ENCODE peak calls at places on chromosomes 1 and 21, in ten cellular contexts. D is adrenal gland, C is IMR-90, H is GM12892, Q is heart left ventricle, I is GM12891, O is uterus, T is prostate gland, W is H54, F is tibial nerve. V is an unnamed sample.

GRCh38 chr1:241237873-241238272 is 119.1 kb downstream of the RGS7 start:
- DNase-seq in F (no peak), C (no peak), O (no peak), D (no peak), I (no peak), W (no peak), H (no peak), Q (no peak), T (no peak), V (no peak)

GRCh38 chr1:187121661-187122060 is 292.9 kb downstream of the PLA2G4A start:
- DNase-seq in H (no peak), C (no peak), I (no peak), O (no peak), T (no peak), D (no peak), W (no peak), Q (no peak), F (no peak), V (no peak)

GRCh38 chr1:41497056-41497440 is 12.6 kb upstream of the EDN2 start:
- DNase-seq in O (peak), C (no peak), H (no peak), F (no peak), W (no peak), I (no peak), T (no peak), Q (peak), D (no peak), V (no peak)

GRCh38 chr1:28343405-28343804 is 14.6 kb downstream of the MED18 start:
- DNase-seq in I (no peak), C (peak), W (peak), O (no peak), D (no peak), F (no peak), H (no peak), T (no peak), Q (no peak), V (no peak)

GRCh38 chr1:107963601-107964396 is 1.2 kb downstream of the VAV3 start:
- DNase-seq in T (peak), W (no peak), H (peak), C (no peak), I (peak), F (peak), Q (no peak), O (no peak), D (no peak), V (peak)

GRCh38 chr1:245587435-245588105 is 432.8 kb downstream of the KIF26B start:
- DNase-seq in O (no peak), I (no peak), Q (no peak), T (no peak), F (no peak), H (no peak), C (no peak), D (no peak), W (no peak), V (no peak)

GRCh38 chr1:111654839-111655238 is 35.2 kb downstream of the RAP1A start:
- DNase-seq in T (no peak), O (no peak), F (no peak), C (no peak), H (no peak), I (peak), Q (no peak), W (no peak), D (no peak), V (no peak)

GRCh38 chr1:190478193-190479007 is 736 bp upstream of the BRINP3 start:
- DNase-seq in I (no peak), O (no peak), T (peak), H (no peak), D (no peak), Q (no peak), F (no peak), C (peak), W (no peak), V (no peak)

GRCh38 chr1:197600751-197601150 is 174.5 kb downstream of the DENND1B start:
- DNase-seq in Q (no peak), D (no peak), C (no peak), T (no peak), H (no peak), F (no peak), O (no peak), W (no peak), I (no peak), V (no peak)

GRCh38 chr1:227898502-227899140 is 49.1 kb downstream of the WNT9A start:
- DNase-seq in T (no peak), H (no peak), O (no peak), W (no peak), I (no peak), F (no peak), Q (peak), C (no peak), D (no peak), V (no peak)

GRCh38 chr1:230568008-230568407 is 74.3 kb upstream of the COG2 start:
- DNase-seq in O (no peak), I (no peak), D (no peak), C (peak), F (no peak), W (peak), T (no peak), H (no peak), Q (no peak), V (no peak)

GRCh38 chr1:65269612-65270011 is 39.7 kb upstream of the DNAJC6 start:
- DNase-seq in H (no peak), I (no peak), C (no peak), F (no peak), Q (no peak), D (no peak), W (no peak), T (no peak), O (no peak), V (no peak)

GRCh38 chr1:230750986-230751625 is 3.9 kb downstream of the CAPN9 start:
- DNase-seq in C (no peak), O (no peak), F (no peak), D (no peak), W (no peak), T (no peak), I (no peak), H (no peak), Q (no peak), V (no peak)

GRCh38 chr1:50538476-50538875 is 115.2 kb upstream of the DMRTA2 start:
- DNase-seq in F (no peak), O (no peak), W (no peak), Q (no peak), T (no peak), H (no peak), C (no peak), D (no peak), I (no peak), V (no peak)

GRCh38 chr1:27346357-27346756 is 4.5 kb downstream of the SYTL1 start:
- DNase-seq in H (no peak), D (no peak), W (no peak), Q (no peak), I (no peak), C (no peak), F (no peak), T (no peak), O (no peak), V (no peak)

GRCh38 chr21:38263493-38263892 is 6.7 kb downstream of the KCNJ15 start:
- DNase-seq in I (no peak), Q (no peak), W (no peak), O (no peak), F (no peak), H (no peak), C (peak), D (no peak), T (no peak), V (no peak)

DNA sequence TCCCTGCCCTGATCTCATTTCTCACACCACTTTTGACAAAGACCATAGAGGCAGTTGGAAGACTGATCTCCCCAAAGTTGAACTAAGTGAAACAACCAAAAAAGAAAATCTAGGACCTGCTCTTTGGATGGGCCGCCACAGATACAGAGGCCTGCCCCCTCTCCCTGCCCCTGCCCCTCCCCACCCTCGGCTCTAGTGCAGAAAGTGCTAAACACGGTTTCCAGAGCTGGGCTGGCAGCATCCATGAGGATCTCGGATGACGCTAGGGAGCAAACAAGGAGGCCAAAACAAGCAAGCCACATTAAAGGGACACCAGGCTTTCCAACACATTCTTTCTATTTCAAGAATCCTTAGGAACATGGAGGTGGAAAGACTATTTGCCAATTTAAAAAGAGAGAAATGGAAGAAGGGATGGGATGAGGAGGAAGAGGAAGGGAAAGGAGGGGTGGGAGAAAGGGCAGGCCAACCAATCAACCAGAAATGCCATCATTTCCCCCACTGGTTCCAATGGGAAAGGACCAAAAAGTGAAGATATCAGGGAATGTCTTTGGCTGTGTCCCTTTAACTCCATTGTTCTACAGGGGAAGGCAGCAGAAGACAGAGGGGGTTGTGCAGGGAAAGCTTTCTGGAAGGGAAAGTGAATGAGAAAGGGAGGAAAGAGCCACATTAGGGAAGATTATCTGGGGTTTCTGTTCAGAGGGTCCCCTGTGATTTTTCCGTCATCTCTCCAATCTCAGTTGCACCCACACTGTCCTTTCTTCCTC is 38.3 kb upstream of the GOLT1A start:
- DNase-seq in I (no peak), W (no peak), T (no peak), F (no peak), C (no peak), Q (no peak), O (no peak), D (no peak), H (no peak), V (no peak)
- TF ChIP-seq POLR2A in I (no peak), W (no peak), T (no peak), F (no peak), C (no peak), Q (no peak), O (no peak), D (no peak), H (no peak), V (no peak)

GRCh38 chr1:204417231-204417997 is 5.8 kb upstream of the PPP1R15B start:
- DNase-seq in Q (peak), W (peak), H (no peak), C (peak), D (peak), I (no peak), O (peak), T (peak), F (no peak), V (peak)
- TF ChIP-seq POLR2A in Q (no peak), W (no peak), H (no peak), C (peak), D (peak), I (no peak), O (no peak), T (peak), F (no peak), V (peak)

GRCh38 chr1:213051127-213051880 is at the start of gene RPS6KC1:
- DNase-seq in F (peak), W (peak), O (peak), D (peak), T (peak), H (peak), I (peak), C (peak), Q (peak), V (peak)
- TF ChIP-seq POLR2A in F (no peak), W (peak), O (no peak), D (peak), T (no peak), H (peak), I (peak), C (no peak), Q (no peak), V (peak)

GRCh38 chr1:234875328-234875952 is 253.2 kb downstream of the TOMM20 start:
- DNase-seq in T (peak), O (no peak), I (no peak), W (no peak), D (no peak), Q (no peak), C (no peak), F (no peak), H (no peak), V (peak)

GRCh38 chr1:234871710-234872262 is 256.9 kb downstream of the TOMM20 start:
- DNase-seq in D (peak), I (no peak), Q (no peak), W (no peak), C (peak), F (no peak), H (no peak), T (no peak), O (no peak), V (no peak)

GRCh38 chr1:234877761-234878160 is 250.9 kb downstream of the TOMM20 start:
- DNase-seq in D (peak), Q (no peak), T (no peak), I (no peak), C (no peak), F (no peak), W (no peak), O (no peak), H (no peak), V (peak)

GRCh38 chr1:234875953-234876814 is 252.5 kb downstream of the TOMM20 start:
- DNase-seq in I (peak), D (peak), T (no peak), Q (no peak), W (no peak), H (peak), F (no peak), O (no peak), C (peak), V (peak)

GRCh38 chr1:234874291-234875288 is 254.0 kb downstream of the TOMM20 start:
- DNase-seq in D (no peak), O (no peak), W (no peak), F (no peak), Q (no peak), H (no peak), C (no peak), T (no peak), I (no peak), V (peak)
- TF ChIP-seq POLR2A in D (no peak), O (no peak), W (no peak), F (no peak), Q (no peak), H (no peak), C (no peak), T (no peak), I (no peak), V (no peak)

DNA sequence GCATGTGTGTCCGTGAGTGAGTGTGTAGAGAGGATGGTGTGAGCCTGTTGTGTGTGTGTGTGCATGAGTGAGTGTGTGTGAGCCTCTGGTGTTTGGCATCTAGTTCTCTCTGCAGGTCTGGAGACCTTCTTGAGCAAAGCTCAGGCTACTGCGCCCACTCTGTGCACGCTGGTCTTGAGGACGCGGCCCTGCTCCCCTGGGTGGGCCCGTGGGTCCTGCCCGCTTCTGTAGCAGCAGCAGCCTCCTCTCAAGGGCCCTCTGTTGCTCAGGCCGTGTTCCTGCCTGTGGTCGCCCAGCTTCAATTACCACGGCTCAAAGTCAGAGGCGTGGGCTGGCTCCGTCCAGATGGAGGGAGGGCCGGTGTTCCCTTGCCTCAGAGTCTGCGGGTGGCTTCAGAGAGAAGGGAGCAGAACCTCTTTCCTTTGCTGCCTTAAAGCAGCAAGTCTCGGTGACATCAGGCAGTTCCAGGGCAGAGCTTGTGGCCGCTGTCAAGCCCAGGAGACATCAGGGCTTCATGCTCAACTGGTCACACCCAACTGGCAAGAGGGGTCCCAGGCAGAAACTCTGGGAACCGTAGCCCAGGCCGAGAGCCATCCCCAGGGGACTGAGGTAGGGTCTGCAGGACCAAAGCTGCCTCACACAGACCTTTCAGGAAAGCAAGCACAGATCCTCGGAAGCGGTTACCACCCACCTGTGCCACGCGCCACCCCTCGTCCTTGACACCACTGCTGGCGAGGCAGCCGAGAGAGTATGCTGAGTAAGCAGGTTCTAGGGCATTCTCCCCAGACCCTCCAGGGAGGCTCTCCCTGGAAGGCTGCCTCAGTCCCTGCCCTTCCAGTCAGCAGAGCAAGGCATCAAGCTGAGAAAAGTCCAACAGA is 270.5 kb upstream of the VAMP3 start:
- DNase-seq in H (no peak), T (no peak), W (no peak), Q (no peak), F (no peak), D (peak), I (no peak), O (no peak), C (no peak), V (no peak)
- TF ChIP-seq POLR2A in H (no peak), T (no peak), W (no peak), Q (no peak), F (no peak), D (no peak), I (no peak), O (no peak), C (no peak), V (no peak)

DNA sequence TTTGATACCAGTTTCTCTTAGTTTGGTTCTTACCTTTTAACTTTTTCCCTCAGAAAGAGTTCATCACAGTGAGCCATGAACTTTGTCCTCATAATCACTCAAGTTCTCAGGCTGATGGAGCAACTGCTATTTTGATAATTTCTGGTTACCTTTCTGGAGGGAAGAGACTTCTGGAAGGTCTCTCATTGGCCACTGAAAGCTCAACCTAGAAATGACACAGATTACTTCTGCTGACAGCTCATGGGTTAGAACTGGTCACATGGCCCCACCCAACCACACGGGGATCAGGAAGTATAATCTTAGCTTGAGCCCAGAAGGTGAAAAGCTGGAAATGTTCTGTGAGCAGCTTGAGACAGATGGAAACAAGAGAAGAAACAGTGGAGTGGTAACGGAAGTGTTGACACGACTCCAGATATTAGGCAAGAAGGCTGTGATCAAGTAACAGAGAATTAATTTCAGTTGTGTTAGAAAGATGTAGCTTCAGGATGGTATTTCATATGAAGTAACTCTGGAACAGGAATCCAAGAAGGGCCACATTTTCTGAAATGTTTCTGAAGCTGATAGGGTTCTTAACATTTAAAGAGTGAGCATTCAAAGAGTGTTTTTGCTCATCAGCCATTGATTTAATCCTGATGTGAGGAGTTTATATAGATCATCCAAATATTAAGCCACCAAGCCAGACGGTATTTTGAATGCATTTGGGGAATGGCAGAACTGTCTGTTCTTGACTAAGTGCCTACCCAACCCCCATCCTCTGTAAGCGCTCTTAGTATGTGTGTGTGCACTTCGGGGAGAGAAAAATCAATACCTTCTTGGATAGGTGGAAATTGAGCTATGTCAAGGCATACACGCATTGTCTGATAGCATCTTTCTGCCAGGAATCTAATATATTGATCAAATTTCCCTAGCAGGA is 21.9 kb upstream of the XPR1 start:
- DNase-seq in C (peak), W (no peak), D (no peak), Q (no peak), I (no peak), H (no peak), F (peak), O (no peak), T (no peak), V (peak)
- TF ChIP-seq POLR2A in C (no peak), W (no peak), D (no peak), Q (no peak), I (no peak), H (no peak), F (no peak), O (no peak), T (no peak), V (no peak)

V was measured in erythroblast.